ENCODE peak calls at places on chromosomes 16 and 17, in six cellular contexts. One of them, this sample, is unnamed.

GRCh38 chr17:16281351-16281750 is 64.3 kb downstream of the PIGL start:
- DNase-seq in endodermal cell: no peak
- DNase-seq in neural crest cell: no peak
- DNase-seq in esophagus squamous epithelium: no peak
- DNase-seq in foreskin fibroblast: peak; percentile 73
- DNase-seq in WTC11: no peak
- DNase-seq in this sample: no peak

GRCh38 chr16:56355786-56356275 is 69.5 kb downstream of the AMFR start:
- DNase-seq in neural crest cell: no peak
- DNase-seq in endodermal cell: peak; percentile 47
- DNase-seq in WTC11: peak; percentile 10
- DNase-seq in esophagus squamous epithelium: no peak
- DNase-seq in foreskin fibroblast: no peak
- DNase-seq in this sample: no peak

GRCh38 chr17:73203788-73204479 is 11.1 kb downstream of the COG1 start:
- DNase-seq in endodermal cell: no peak
- DNase-seq in foreskin fibroblast: no peak
- DNase-seq in neural crest cell: no peak
- DNase-seq in esophagus squamous epithelium: no peak
- DNase-seq in WTC11: no peak
- DNase-seq in this sample: no peak

GRCh38 chr16:31409433-31409832 is 16.3 kb downstream of the ITGAD start:
- DNase-seq in WTC11: no peak
- DNase-seq in endodermal cell: no peak
- DNase-seq in esophagus squamous epithelium: no peak
- DNase-seq in neural crest cell: no peak
- DNase-seq in foreskin fibroblast: peak; percentile 5
- DNase-seq in this sample: no peak

GRCh38 chr17:76585048-76585648 is 512 bp downstream of the ST6GALNAC2 start:
- DNase-seq in WTC11: peak; percentile 35
- DNase-seq in foreskin fibroblast: no peak
- DNase-seq in endodermal cell: peak; percentile 86
- DNase-seq in neural crest cell: no peak
- DNase-seq in esophagus squamous epithelium: no peak
- DNase-seq in this sample: no peak

GRCh38 chr16:82185012-82185411 is 15.0 kb upstream of the MPHOSPH6 start:
- DNase-seq in endodermal cell: no peak
- DNase-seq in WTC11: no peak
- DNase-seq in neural crest cell: no peak
- DNase-seq in foreskin fibroblast: no peak
- DNase-seq in esophagus squamous epithelium: no peak
- DNase-seq in this sample: no peak

GRCh38 chr17:77369544-77369971 is 228.8 kb downstream of the SEC14L1 start:
- DNase-seq in WTC11: no peak
- DNase-seq in foreskin fibroblast: no peak
- DNase-seq in neural crest cell: no peak
- DNase-seq in esophagus squamous epithelium: no peak
- DNase-seq in endodermal cell: no peak
- DNase-seq in this sample: no peak

GRCh38 chr16:78249056-78249455 is 149.6 kb downstream of the WWOX start:
- DNase-seq in endodermal cell: peak; percentile 85
- DNase-seq in neural crest cell: no peak
- DNase-seq in foreskin fibroblast: no peak
- DNase-seq in WTC11: peak; percentile 54
- DNase-seq in esophagus squamous epithelium: no peak
- DNase-seq in this sample: no peak

GRCh38 chr17:28346746-28347246 is 10.5 kb downstream of the POLDIP2 start:
- DNase-seq in esophagus squamous epithelium: no peak
- DNase-seq in neural crest cell: no peak
- DNase-seq in endodermal cell: peak; percentile 73
- DNase-seq in WTC11: no peak
- DNase-seq in foreskin fibroblast: no peak
- DNase-seq in this sample: peak; percentile 31

DNA sequence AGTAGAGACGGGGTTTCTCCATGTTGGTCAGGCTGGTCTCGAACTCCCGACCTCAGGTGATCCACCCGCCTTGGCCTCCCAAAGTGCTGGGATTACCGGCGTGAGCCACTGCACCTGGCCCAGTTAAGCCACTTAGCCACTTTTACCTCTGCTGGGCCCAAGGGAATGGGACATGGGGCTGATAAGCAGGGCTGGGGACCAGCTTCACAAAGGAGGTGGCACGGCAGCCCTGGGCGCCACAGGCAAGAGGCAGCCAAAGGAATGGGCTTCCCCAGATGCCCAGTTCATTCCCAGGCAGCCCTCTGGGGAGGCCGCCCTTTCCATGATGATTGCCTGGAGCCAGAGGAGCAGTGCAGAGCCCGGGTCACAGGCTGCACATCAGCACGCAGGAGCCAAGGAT is 5.0 kb upstream of the CYB561 start:
- DNase-seq in WTC11: no peak
- DNase-seq in foreskin fibroblast: no peak
- DNase-seq in esophagus squamous epithelium: no peak
- DNase-seq in neural crest cell: no peak
- DNase-seq in endodermal cell: no peak
- DNase-seq in this sample: no peak
- TF ChIP-seq CTCF in WTC11: no peak
- TF ChIP-seq CTCF in foreskin fibroblast: no peak
- TF ChIP-seq CTCF in esophagus squamous epithelium: no peak
- TF ChIP-seq CTCF in neural crest cell: no peak
- TF ChIP-seq CTCF in endodermal cell: no peak
- TF ChIP-seq CTCF in this sample: no peak

GRCh38 chr17:1562178-1562643 is 381 bp downstream of the PITPNA start:
- DNase-seq in WTC11: no peak
- DNase-seq in endodermal cell: peak; percentile 87
- DNase-seq in foreskin fibroblast: peak; percentile 30
- DNase-seq in neural crest cell: peak; percentile 33
- DNase-seq in esophagus squamous epithelium: no peak
- DNase-seq in this sample: no peak
- TF ChIP-seq CTCF in WTC11: no peak
- TF ChIP-seq CTCF in endodermal cell: no peak
- TF ChIP-seq CTCF in foreskin fibroblast: no peak
- TF ChIP-seq CTCF in neural crest cell: no peak
- TF ChIP-seq CTCF in esophagus squamous epithelium: no peak
- TF ChIP-seq CTCF in this sample: no peak

GRCh38 chr17:45784293-45784582 is at the start of gene CRHR1:
- DNase-seq in foreskin fibroblast: no peak
- DNase-seq in neural crest cell: no peak
- DNase-seq in esophagus squamous epithelium: no peak
- DNase-seq in WTC11: no peak
- DNase-seq in endodermal cell: peak; percentile 86
- DNase-seq in this sample: no peak

GRCh38 chr17:45783593-45784292 is 377 bp upstream of the CRHR1 start:
- DNase-seq in neural crest cell: peak; percentile 52
- DNase-seq in foreskin fibroblast: no peak
- DNase-seq in WTC11: peak; percentile 75
- DNase-seq in esophagus squamous epithelium: no peak
- DNase-seq in endodermal cell: peak; percentile 92
- DNase-seq in this sample: no peak

GRCh38 chr17:45785373-45786193 is 1.5 kb downstream of the CRHR1 start:
- DNase-seq in WTC11: peak; percentile 38
- DNase-seq in foreskin fibroblast: no peak
- DNase-seq in neural crest cell: no peak
- DNase-seq in esophagus squamous epithelium: no peak
- DNase-seq in endodermal cell: peak; percentile 81
- DNase-seq in this sample: no peak

GRCh38 chr17:45786349-45786748 is 2.2 kb downstream of the CRHR1 start:
- DNase-seq in endodermal cell: no peak
- DNase-seq in esophagus squamous epithelium: no peak
- DNase-seq in foreskin fibroblast: no peak
- DNase-seq in neural crest cell: no peak
- DNase-seq in WTC11: no peak
- DNase-seq in this sample: no peak

DNA sequence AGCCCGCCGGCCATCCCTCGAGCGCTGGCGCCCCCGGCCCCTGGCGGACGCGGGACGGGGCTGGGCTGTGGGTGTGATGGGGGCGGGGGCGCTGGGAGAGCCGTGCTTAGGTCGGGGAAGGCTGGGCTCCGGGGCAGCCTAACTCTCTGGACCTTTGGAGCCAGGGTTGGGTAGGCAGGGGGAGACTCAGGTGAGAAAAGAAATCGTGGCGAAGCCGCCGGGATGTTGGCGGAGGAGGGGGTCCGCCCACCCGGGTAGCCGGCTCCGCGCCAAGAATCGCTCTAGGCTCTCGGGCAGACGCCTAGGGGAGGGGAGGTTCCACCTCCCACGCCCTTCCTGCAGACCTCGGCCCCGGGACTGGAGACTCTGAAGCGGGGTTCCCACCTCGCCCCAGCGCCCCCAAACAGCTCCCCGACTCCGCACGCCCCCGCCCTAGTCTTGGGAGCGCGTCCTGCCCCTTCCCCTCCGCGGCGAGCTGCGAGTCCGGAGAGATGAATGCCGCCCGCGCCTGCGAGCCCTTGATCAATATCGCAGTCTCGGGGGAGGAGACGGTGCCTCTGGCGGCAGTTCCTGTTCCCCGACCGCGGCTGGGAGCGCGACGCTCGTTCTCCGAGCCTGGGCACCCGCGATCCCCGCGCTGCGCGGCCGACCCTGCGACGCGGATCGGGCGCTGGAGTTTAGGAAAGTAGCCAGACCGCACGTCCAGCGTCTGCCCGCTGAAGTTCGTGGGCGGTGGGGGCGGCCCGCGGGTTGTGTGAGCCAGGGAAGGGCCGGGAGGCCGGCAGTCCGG is 658 bp downstream of the CRHR1 start:
- DNase-seq in WTC11: peak; percentile 52
- DNase-seq in endodermal cell: peak; percentile 86
- DNase-seq in neural crest cell: peak; percentile 34
- DNase-seq in foreskin fibroblast: no peak
- DNase-seq in esophagus squamous epithelium: no peak
- DNase-seq in this sample: no peak
- TF ChIP-seq CTCF in WTC11: no peak
- TF ChIP-seq CTCF in endodermal cell: peak; percentile 20
- TF ChIP-seq CTCF in neural crest cell: no peak
- TF ChIP-seq CTCF in foreskin fibroblast: no peak
- TF ChIP-seq CTCF in esophagus squamous epithelium: no peak
- TF ChIP-seq CTCF in this sample: no peak

DNA sequence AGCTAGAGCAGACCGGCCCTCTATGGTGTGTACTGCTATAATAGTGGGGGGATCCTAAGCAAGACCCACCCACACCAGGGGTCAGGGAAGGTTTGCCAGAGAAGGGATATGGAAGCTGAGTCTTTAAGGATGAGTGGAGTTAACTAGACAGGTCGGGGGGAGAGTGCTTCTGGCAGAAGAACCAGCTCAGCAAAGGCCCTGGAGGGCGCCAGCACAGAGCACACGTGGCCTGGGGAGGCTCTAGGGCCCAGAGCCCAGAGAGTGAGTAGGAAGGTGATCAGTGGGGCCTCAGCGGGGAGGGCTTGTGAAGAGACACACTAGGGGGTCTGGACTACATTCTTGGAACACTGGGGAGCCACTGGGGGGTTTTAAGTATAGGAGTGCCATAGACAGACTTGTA is 21.1 kb downstream of the NGFR start:
- DNase-seq in WTC11: peak; percentile 5
- DNase-seq in foreskin fibroblast: no peak
- DNase-seq in endodermal cell: peak; percentile 64
- DNase-seq in neural crest cell: no peak
- DNase-seq in esophagus squamous epithelium: no peak
- DNase-seq in this sample: no peak
- TF ChIP-seq CTCF in WTC11: no peak
- TF ChIP-seq CTCF in foreskin fibroblast: no peak
- TF ChIP-seq CTCF in endodermal cell: no peak
- TF ChIP-seq CTCF in neural crest cell: no peak
- TF ChIP-seq CTCF in esophagus squamous epithelium: no peak
- TF ChIP-seq CTCF in this sample: no peak

GRCh38 chr17:42670199-42670924 is 6.4 kb downstream of the PLEKHH3 start:
- DNase-seq in neural crest cell: no peak
- DNase-seq in esophagus squamous epithelium: no peak
- DNase-seq in WTC11: peak; percentile 71
- DNase-seq in endodermal cell: peak; percentile 97
- DNase-seq in foreskin fibroblast: no peak
- DNase-seq in this sample: no peak
- TF ChIP-seq CTCF in neural crest cell: no peak
- TF ChIP-seq CTCF in esophagus squamous epithelium: no peak
- TF ChIP-seq CTCF in WTC11: no peak
- TF ChIP-seq CTCF in endodermal cell: peak; percentile 44
- TF ChIP-seq CTCF in foreskin fibroblast: no peak
- TF ChIP-seq CTCF in this sample: no peak

GRCh38 chr17:39739885-39740356 is 2.2 kb downstream of the GRB7 start:
- DNase-seq in neural crest cell: no peak
- DNase-seq in WTC11: peak; percentile 36
- DNase-seq in esophagus squamous epithelium: no peak
- DNase-seq in foreskin fibroblast: no peak
- DNase-seq in endodermal cell: peak; percentile 91
- DNase-seq in this sample: no peak
- TF ChIP-seq CTCF in neural crest cell: no peak
- TF ChIP-seq CTCF in WTC11: no peak
- TF ChIP-seq CTCF in esophagus squamous epithelium: no peak
- TF ChIP-seq CTCF in foreskin fibroblast: no peak
- TF ChIP-seq CTCF in endodermal cell: no peak
- TF ChIP-seq CTCF in this sample: no peak

GRCh38 chr17:10754109-10754508 is 24.3 kb upstream of the TMEM220 start:
- DNase-seq in endodermal cell: peak; percentile 94
- DNase-seq in WTC11: peak; percentile 80
- DNase-seq in esophagus squamous epithelium: no peak
- DNase-seq in neural crest cell: peak; percentile 34
- DNase-seq in foreskin fibroblast: no peak
- DNase-seq in this sample: no peak
- TF ChIP-seq CTCF in endodermal cell: peak; percentile 72
- TF ChIP-seq CTCF in WTC11: peak; percentile 18
- TF ChIP-seq CTCF in esophagus squamous epithelium: peak; percentile 49
- TF ChIP-seq CTCF in neural crest cell: peak; percentile 53
- TF ChIP-seq CTCF in foreskin fibroblast: peak; percentile 28
- TF ChIP-seq CTCF in this sample: peak; percentile 35

GRCh38 chr17:59124665-59125064 is 18.0 kb upstream of the TRIM37 start:
- DNase-seq in WTC11: no peak
- DNase-seq in neural crest cell: no peak
- DNase-seq in esophagus squamous epithelium: no peak
- DNase-seq in endodermal cell: no peak
- DNase-seq in foreskin fibroblast: no peak
- DNase-seq in this sample: no peak

GRCh38 chr17:59131131-59131530 is 23.9 kb downstream of the SKA2 start:
- DNase-seq in endodermal cell: no peak
- DNase-seq in neural crest cell: no peak
- DNase-seq in WTC11: no peak
- DNase-seq in foreskin fibroblast: no peak
- DNase-seq in esophagus squamous epithelium: no peak
- DNase-seq in this sample: no peak

GRCh38 chr17:59121901-59122480 is 15.3 kb upstream of the TRIM37 start:
- DNase-seq in WTC11: no peak
- DNase-seq in esophagus squamous epithelium: no peak
- DNase-seq in neural crest cell: no peak
- DNase-seq in endodermal cell: no peak
- DNase-seq in foreskin fibroblast: no peak
- DNase-seq in this sample: no peak

GRCh38 chr17:59129814-59130213 is 23.1 kb upstream of the TRIM37 start:
- DNase-seq in neural crest cell: no peak
- DNase-seq in WTC11: no peak
- DNase-seq in esophagus squamous epithelium: no peak
- DNase-seq in endodermal cell: no peak
- DNase-seq in foreskin fibroblast: no peak
- DNase-seq in this sample: no peak

GRCh38 chr17:59126809-59127417 is 20.2 kb upstream of the TRIM37 start:
- DNase-seq in endodermal cell: no peak
- DNase-seq in foreskin fibroblast: no peak
- DNase-seq in esophagus squamous epithelium: no peak
- DNase-seq in WTC11: no peak
- DNase-seq in neural crest cell: no peak
- DNase-seq in this sample: no peak
- TF ChIP-seq CTCF in endodermal cell: no peak
- TF ChIP-seq CTCF in foreskin fibroblast: no peak
- TF ChIP-seq CTCF in esophagus squamous epithelium: no peak
- TF ChIP-seq CTCF in WTC11: no peak
- TF ChIP-seq CTCF in neural crest cell: no peak
- TF ChIP-seq CTCF in this sample: no peak